ENCODE peak calls at places on chromosomes 6 and 20, in four cellular contexts. One of them, this sample, is unnamed.

GRCh38 chr6:117601811-117602150 is 530 bp downstream of the GOPC start:
- DNase-seq in H1: no peak
- DNase-seq in mesendoderm: no peak
- DNase-seq in IMR-90: no peak
- DNase-seq in this sample: no peak

GRCh38 chr6:38524436-38525145 is 115.1 kb downstream of the BTBD9 start:
- DNase-seq in H1: no peak
- DNase-seq in mesendoderm: no peak
- DNase-seq in IMR-90: peak; percentile 52
- DNase-seq in this sample: no peak

GRCh38 chr20:44084439-44084838 is 102.5 kb downstream of the JPH2 start:
- DNase-seq in H1: no peak
- DNase-seq in mesendoderm: no peak
- DNase-seq in IMR-90: no peak
- DNase-seq in this sample: no peak

GRCh38 chr6:70369332-70369950 is 43.9 kb upstream of the FAM135A start:
- DNase-seq in H1: peak; percentile 47
- DNase-seq in mesendoderm: peak; percentile 83
- DNase-seq in IMR-90: peak; percentile 68
- DNase-seq in this sample: peak; percentile 76

GRCh38 chr20:22795897-22796296 is 211.5 kb upstream of the FOXA2 start:
- DNase-seq in H1: no peak
- DNase-seq in mesendoderm: peak; percentile 41
- DNase-seq in IMR-90: peak; percentile 99
- DNase-seq in this sample: no peak

GRCh38 chr20:62824476-62825287 is 7.8 kb downstream of the COL9A3 start:
- DNase-seq in H1: no peak
- DNase-seq in mesendoderm: peak; percentile 73
- DNase-seq in IMR-90: no peak
- DNase-seq in this sample: peak; percentile 75

GRCh38 chr6:129632081-129632758 is 77.8 kb downstream of the ARHGAP18 start:
- DNase-seq in H1: no peak
- DNase-seq in mesendoderm: no peak
- DNase-seq in IMR-90: no peak
- DNase-seq in this sample: no peak

GRCh38 chr6:169933839-169934698 is 182.6 kb downstream of the ERMARD start:
- DNase-seq in H1: no peak
- DNase-seq in mesendoderm: no peak
- DNase-seq in IMR-90: no peak
- DNase-seq in this sample: no peak

GRCh38 chr20:13149371-13149770 is 71.7 kb upstream of the ISM1 start:
- DNase-seq in H1: no peak
- DNase-seq in mesendoderm: no peak
- DNase-seq in IMR-90: no peak
- DNase-seq in this sample: no peak

GRCh38 chr6:42453649-42454427 is 2.1 kb upstream of the TRERF1 start:
- DNase-seq in H1: no peak
- DNase-seq in mesendoderm: peak; percentile 87
- DNase-seq in IMR-90: peak; percentile 39
- DNase-seq in this sample: peak; percentile 65

GRCh38 chr6:126040826-126041225 is 54.5 kb downstream of the TRMT11 start:
- DNase-seq in H1: no peak
- DNase-seq in mesendoderm: no peak
- DNase-seq in IMR-90: peak; percentile 78
- DNase-seq in this sample: no peak

GRCh38 chr6:3607599-3607998 is 143.9 kb downstream of the PXDC1 start:
- DNase-seq in H1: no peak
- DNase-seq in mesendoderm: no peak
- DNase-seq in IMR-90: no peak
- DNase-seq in this sample: no peak

GRCh38 chr20:32560989-32561830 is 23.9 kb downstream of the NOL4L start:
- DNase-seq in H1: no peak
- DNase-seq in mesendoderm: no peak
- DNase-seq in IMR-90: no peak
- DNase-seq in this sample: no peak

DNA sequence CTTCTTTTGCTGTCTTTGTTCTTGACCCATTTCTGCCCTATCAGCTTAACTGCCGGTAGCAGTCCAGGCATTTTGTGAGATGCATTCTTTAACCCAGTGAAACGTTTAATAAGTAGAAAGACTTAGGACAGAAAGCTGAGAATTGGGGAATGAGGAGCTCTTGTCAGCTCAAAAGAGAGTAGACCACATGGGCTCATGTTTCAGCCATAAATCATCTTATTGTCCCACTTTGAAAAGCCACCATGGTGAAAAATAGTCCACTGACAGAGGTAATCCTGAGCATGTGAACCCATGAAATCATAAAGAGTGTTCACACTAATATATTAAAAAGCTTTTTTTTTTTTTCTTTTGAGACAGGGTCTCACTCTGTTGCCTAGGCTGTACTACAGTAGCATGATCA is 16.3 kb downstream of the ORC3 start:
- DNase-seq in H1: no peak
- DNase-seq in mesendoderm: no peak
- DNase-seq in IMR-90: no peak
- DNase-seq in this sample: no peak
- H3K56ac ChIP-seq in H1: no peak overlapping the region
- H3K56ac ChIP-seq in mesendoderm: no peak overlapping the region
- H3K56ac ChIP-seq in IMR-90: no peak overlapping the region
- H3K56ac ChIP-seq in this sample: no peak overlapping the region

GRCh38 chr20:19672498-19672897 is 85.6 kb upstream of the RIN2 start:
- DNase-seq in H1: no peak
- DNase-seq in mesendoderm: no peak
- DNase-seq in IMR-90: no peak
- DNase-seq in this sample: no peak
- H3K56ac ChIP-seq in H1: no peak overlapping the region
- H3K56ac ChIP-seq in mesendoderm: no peak overlapping the region
- H3K56ac ChIP-seq in IMR-90: no peak overlapping the region
- H3K56ac ChIP-seq in this sample: no peak overlapping the region

GRCh38 chr6:77463308-77463880 is at the start of gene HTR1B:
- DNase-seq in H1: no peak
- DNase-seq in mesendoderm: peak; percentile 85
- DNase-seq in IMR-90: peak; percentile 14
- DNase-seq in this sample: peak; percentile 65

GRCh38 chr6:77461796-77462195 is 1.5 kb downstream of the HTR1B start:
- DNase-seq in H1: no peak
- DNase-seq in mesendoderm: no peak
- DNase-seq in IMR-90: no peak
- DNase-seq in this sample: no peak

GRCh38 chr6:77466055-77467028 is 3.1 kb upstream of the HTR1B start:
- DNase-seq in H1: no peak
- DNase-seq in mesendoderm: peak; percentile 85
- DNase-seq in IMR-90: peak; percentile 74
- DNase-seq in this sample: peak; percentile 76

GRCh38 chr6:77463881-77464867 is 883 bp upstream of the HTR1B start:
- DNase-seq in H1: no peak
- DNase-seq in mesendoderm: peak; percentile 90
- DNase-seq in IMR-90: no peak
- DNase-seq in this sample: peak; percentile 86

GRCh38 chr6:77462359-77463307 is 658 bp downstream of the HTR1B start:
- DNase-seq in H1: no peak
- DNase-seq in mesendoderm: peak; percentile 71
- DNase-seq in IMR-90: no peak
- DNase-seq in this sample: peak; percentile 73
- H3K56ac ChIP-seq in H1: no peak overlapping the region
- H3K56ac ChIP-seq in mesendoderm: peak overlapping the region; percentile 84
- H3K56ac ChIP-seq in IMR-90: no peak overlapping the region
- H3K56ac ChIP-seq in this sample: no peak overlapping the region

GRCh38 chr6:98973571-98973970 is 25.8 kb upstream of the FBXL4 start:
- DNase-seq in H1: no peak
- DNase-seq in mesendoderm: no peak
- DNase-seq in IMR-90: no peak
- DNase-seq in this sample: no peak

GRCh38 chr6:98977606-98978292 is 30.0 kb upstream of the FBXL4 start:
- DNase-seq in H1: no peak
- DNase-seq in mesendoderm: no peak
- DNase-seq in IMR-90: no peak
- DNase-seq in this sample: no peak

GRCh38 chr6:98974309-98974708 is 26.6 kb upstream of the FBXL4 start:
- DNase-seq in H1: no peak
- DNase-seq in mesendoderm: no peak
- DNase-seq in IMR-90: no peak
- DNase-seq in this sample: no peak

GRCh38 chr6:98976674-98977365 is 29.1 kb upstream of the FBXL4 start:
- DNase-seq in H1: no peak
- DNase-seq in mesendoderm: no peak
- DNase-seq in IMR-90: no peak
- DNase-seq in this sample: no peak

DNA sequence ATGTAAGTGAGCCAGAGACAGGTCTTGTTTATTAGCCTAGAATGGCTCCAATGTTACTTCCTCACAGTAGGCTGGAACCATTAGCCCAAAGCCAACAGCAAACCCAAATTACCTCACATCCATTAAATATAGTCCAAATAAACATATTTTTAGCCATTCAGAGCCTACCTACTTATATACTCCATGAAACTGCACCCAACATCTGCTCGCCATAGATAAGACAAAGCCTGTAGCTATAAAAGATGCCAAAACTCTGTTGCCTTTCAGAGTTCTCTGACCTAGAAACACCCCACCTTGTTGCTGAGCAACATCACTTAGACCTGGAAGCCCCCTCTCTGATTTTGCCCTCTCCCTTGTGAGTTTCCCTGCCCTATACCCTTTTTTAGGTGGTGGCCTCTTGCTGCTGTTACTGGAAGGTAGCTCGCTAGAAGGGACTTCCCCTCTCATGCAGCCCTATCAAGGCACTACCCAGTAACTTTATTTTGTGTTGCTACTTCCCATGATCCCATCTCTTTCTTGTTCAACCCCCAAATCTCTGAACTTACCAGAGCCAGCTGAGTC is 27.7 kb upstream of the FBXL4 start:
- DNase-seq in H1: no peak
- DNase-seq in mesendoderm: no peak
- DNase-seq in IMR-90: no peak
- DNase-seq in this sample: no peak
- H3K56ac ChIP-seq in H1: no peak overlapping the region
- H3K56ac ChIP-seq in mesendoderm: no peak overlapping the region
- H3K56ac ChIP-seq in IMR-90: no peak overlapping the region
- H3K56ac ChIP-seq in this sample: no peak overlapping the region